ENCODE peak calls at places on chromosome 5, in seven cellular contexts. Q is NCI-H2081 treated with DMSO at 0.1 percent for 48 hours; T is hypothalamus; J is effector memory CD4-positive, alpha-beta T cell; N is head of caudate nucleus; Y is GM23248; Z is brain microvascular endothelial cell. S is an unnamed sample.

GRCh38 chr5:174409971-174410370 is 314.4 kb upstream of the MSX2 start:
- DNase-seq in Q (no peak), T (no peak), J (no peak), N (no peak), Y (no peak), Z (no peak), S (no peak)

GRCh38 chr5:156259618-156260017 is 67.3 kb upstream of the SGCD start:
- DNase-seq in Q (no peak), T (no peak), J (no peak), N (no peak), Y (no peak), Z (no peak), S (no peak)

GRCh38 chr5:58466939-58467338 is 7.1 kb upstream of the PLK2 start:
- DNase-seq in Q (no peak), T (no peak), J (no peak), N (no peak), Y (peak), Z (peak), S (no peak)

GRCh38 chr5:68544656-68545565 is 329.4 kb downstream of the PIK3R1 start:
- DNase-seq in Q (no peak), T (no peak), J (no peak), N (no peak), Y (peak), Z (no peak), S (no peak)

GRCh38 chr5:131303537-131303936 is 39.7 kb downstream of the CDC42SE2 start:
- DNase-seq in Q (no peak), T (no peak), J (no peak), N (no peak), Y (peak), Z (no peak), S (no peak)

GRCh38 chr5:87645241-87645640 is 232.5 kb upstream of the CCNH start:
- DNase-seq in Q (no peak), T (no peak), J (no peak), N (no peak), Y (no peak), Z (no peak), S (no peak)

GRCh38 chr5:116652903-116653302 is 78.3 kb upstream of the SEMA6A start:
- DNase-seq in Q (no peak), T (no peak), J (no peak), N (no peak), Y (no peak), Z (no peak), S (no peak)

GRCh38 chr5:157816682-157817268 is 42.2 kb downstream of the CLINT1 start:
- DNase-seq in Q (no peak), T (no peak), J (no peak), N (no peak), Y (peak), Z (no peak), S (no peak)

GRCh38 chr5:173736923-173737412 is 120.5 kb upstream of the BOD1 start:
- DNase-seq in Q (no peak), T (no peak), J (no peak), N (no peak), Y (no peak), Z (no peak), S (no peak)

GRCh38 chr5:74567351-74567870 is 73.1 kb downstream of the ENC1 start:
- DNase-seq in Q (no peak), T (no peak), J (no peak), N (no peak), Y (no peak), Z (no peak), S (no peak)

GRCh38 chr5:144812770-144813169 is 642.1 kb downstream of the KCTD16 start:
- DNase-seq in Q (no peak), T (no peak), J (no peak), N (no peak), Y (peak), Z (peak), S (no peak)

GRCh38 chr5:65327582-65327981 is 154.1 kb downstream of the ADAMTS6 start:
- DNase-seq in Q (no peak), T (no peak), J (no peak), N (no peak), Y (peak), Z (peak), S (no peak)

GRCh38 chr5:83096660-83097334 is 19.4 kb downstream of the XRCC4 start:
- DNase-seq in Q (no peak), T (no peak), J (no peak), N (no peak), Y (peak), Z (peak), S (no peak)